ENCODE peak calls at places on chromosomes 11 and 22, in six cellular contexts. One of them, this sample, is unnamed.

GRCh38 chr11:61417670-61418069 is 12.1 kb downstream of the CPSF7 start:
- DNase-seq in HFF-Myc: no peak
- DNase-seq in hepatocyte: no peak
- DNase-seq in CD4-positive, alpha-beta memory T cell: no peak
- DNase-seq in lower leg skin: no peak
- DNase-seq in IMR-90: peak; percentile 30
- DNase-seq in this sample: no peak

GRCh38 chr22:40628354-40629042 is 8.0 kb downstream of the MRTFA start:
- DNase-seq in HFF-Myc: no peak
- DNase-seq in hepatocyte: no peak
- DNase-seq in CD4-positive, alpha-beta memory T cell: no peak
- DNase-seq in lower leg skin: no peak
- DNase-seq in IMR-90: peak; percentile 61
- DNase-seq in this sample: no peak

GRCh38 chr11:113549061-113549460 is 73.9 kb upstream of the DRD2 start:
- DNase-seq in HFF-Myc: no peak
- DNase-seq in hepatocyte: no peak
- DNase-seq in CD4-positive, alpha-beta memory T cell: no peak
- DNase-seq in lower leg skin: no peak
- DNase-seq in IMR-90: no peak
- DNase-seq in this sample: no peak

GRCh38 chr11:22133785-22134184 is 59.1 kb upstream of the ANO5 start:
- DNase-seq in HFF-Myc: no peak
- DNase-seq in hepatocyte: no peak
- DNase-seq in CD4-positive, alpha-beta memory T cell: no peak
- DNase-seq in lower leg skin: no peak
- DNase-seq in IMR-90: no peak
- DNase-seq in this sample: no peak

GRCh38 chr11:1119282-1120146 is 38.2 kb upstream of the MUC5AC start:
- DNase-seq in HFF-Myc: no peak
- DNase-seq in hepatocyte: no peak
- DNase-seq in CD4-positive, alpha-beta memory T cell: no peak
- DNase-seq in lower leg skin: no peak
- DNase-seq in IMR-90: no peak
- DNase-seq in this sample: no peak

GRCh38 chr22:37392929-37393328 is 34.4 kb downstream of the ELFN2 start:
- DNase-seq in HFF-Myc: no peak
- DNase-seq in hepatocyte: no peak
- DNase-seq in CD4-positive, alpha-beta memory T cell: no peak
- DNase-seq in lower leg skin: no peak
- DNase-seq in IMR-90: no peak
- DNase-seq in this sample: no peak

GRCh38 chr22:29144786-29145160 is 60.9 kb upstream of the EMID1 start:
- DNase-seq in HFF-Myc: no peak
- DNase-seq in hepatocyte: no peak
- DNase-seq in CD4-positive, alpha-beta memory T cell: no peak
- DNase-seq in lower leg skin: no peak
- DNase-seq in IMR-90: no peak
- DNase-seq in this sample: no peak

GRCh38 chr22:36463783-36464184 is 17.7 kb downstream of the TXN2 start:
- DNase-seq in HFF-Myc: no peak
- DNase-seq in hepatocyte: no peak
- DNase-seq in CD4-positive, alpha-beta memory T cell: no peak
- DNase-seq in lower leg skin: no peak
- DNase-seq in IMR-90: no peak
- DNase-seq in this sample: no peak

GRCh38 chr22:45262195-45262930 is 21.7 kb upstream of the KIAA0930 start:
- DNase-seq in HFF-Myc: no peak
- DNase-seq in hepatocyte: no peak
- DNase-seq in CD4-positive, alpha-beta memory T cell: no peak
- DNase-seq in lower leg skin: no peak
- DNase-seq in IMR-90: no peak
- DNase-seq in this sample: no peak

GRCh38 chr11:82732734-82733443 is 775 bp downstream of the FAM181B start:
- DNase-seq in HFF-Myc: no peak
- DNase-seq in hepatocyte: peak; percentile 51
- DNase-seq in CD4-positive, alpha-beta memory T cell: peak; percentile 4
- DNase-seq in lower leg skin: no peak
- DNase-seq in IMR-90: no peak
- DNase-seq in this sample: no peak

GRCh38 chr11:299951-300735 is 817 bp upstream of the IFITM5 start:
- DNase-seq in HFF-Myc: no peak
- DNase-seq in hepatocyte: peak; percentile 61
- DNase-seq in CD4-positive, alpha-beta memory T cell: no peak
- DNase-seq in lower leg skin: no peak
- DNase-seq in IMR-90: peak; percentile 28
- DNase-seq in this sample: no peak

GRCh38 chr22:32858121-32858703 is 56.7 kb downstream of the TIMP3 start:
- DNase-seq in HFF-Myc: no peak
- DNase-seq in hepatocyte: no peak
- DNase-seq in CD4-positive, alpha-beta memory T cell: no peak
- DNase-seq in lower leg skin: no peak
- DNase-seq in IMR-90: no peak
- DNase-seq in this sample: no peak

GRCh38 chr22:44202261-44202789 is 21.6 kb downstream of the PARVG start:
- DNase-seq in HFF-Myc: no peak
- DNase-seq in hepatocyte: peak; percentile 48
- DNase-seq in CD4-positive, alpha-beta memory T cell: no peak
- DNase-seq in lower leg skin: no peak
- DNase-seq in IMR-90: peak; percentile 90
- DNase-seq in this sample: peak; percentile 44

GRCh38 chr11:69819541-69820070 is 390 bp upstream of the FGF3 start:
- DNase-seq in HFF-Myc: no peak
- DNase-seq in hepatocyte: no peak
- DNase-seq in CD4-positive, alpha-beta memory T cell: no peak
- DNase-seq in lower leg skin: no peak
- DNase-seq in IMR-90: no peak
- DNase-seq in this sample: no peak

GRCh38 chr11:1486054-1486825 is at the start of gene MOB2:
- DNase-seq in HFF-Myc: no peak
- DNase-seq in hepatocyte: no peak
- DNase-seq in CD4-positive, alpha-beta memory T cell: peak; percentile 17
- DNase-seq in lower leg skin: no peak
- DNase-seq in IMR-90: peak; percentile 4
- DNase-seq in this sample: no peak

GRCh38 chr22:45672564-45673481 is 1.2 kb downstream of the ATXN10 start:
- DNase-seq in HFF-Myc: no peak
- DNase-seq in hepatocyte: no peak
- DNase-seq in CD4-positive, alpha-beta memory T cell: no peak
- DNase-seq in lower leg skin: no peak
- DNase-seq in IMR-90: no peak
- DNase-seq in this sample: no peak

GRCh38 chr11:5102246-5102645 is 32.9 kb downstream of the OR52E1 start:
- DNase-seq in HFF-Myc: no peak
- DNase-seq in hepatocyte: no peak
- DNase-seq in CD4-positive, alpha-beta memory T cell: no peak
- DNase-seq in lower leg skin: no peak
- DNase-seq in IMR-90: no peak
- DNase-seq in this sample: no peak

GRCh38 chr11:43547900-43548381 is 132.6 kb upstream of the HSD17B12 start:
- DNase-seq in HFF-Myc: no peak
- DNase-seq in hepatocyte: peak; percentile 68
- DNase-seq in CD4-positive, alpha-beta memory T cell: no peak
- DNase-seq in lower leg skin: no peak
- DNase-seq in IMR-90: no peak
- DNase-seq in this sample: no peak

GRCh38 chr11:125768256-125769046 is 10.2 kb downstream of the PATE2 start:
- DNase-seq in HFF-Myc: no peak
- DNase-seq in hepatocyte: no peak
- DNase-seq in CD4-positive, alpha-beta memory T cell: no peak
- DNase-seq in lower leg skin: no peak
- DNase-seq in IMR-90: no peak
- DNase-seq in this sample: no peak

GRCh38 chr11:83508804-83509203 is 222.6 kb upstream of the CCDC90B start:
- DNase-seq in HFF-Myc: no peak
- DNase-seq in hepatocyte: peak; percentile 79
- DNase-seq in CD4-positive, alpha-beta memory T cell: no peak
- DNase-seq in lower leg skin: no peak
- DNase-seq in IMR-90: no peak
- DNase-seq in this sample: no peak

GRCh38 chr11:74397531-74398243 is 546 bp downstream of the PGM2L1 start:
- DNase-seq in HFF-Myc: no peak
- DNase-seq in hepatocyte: peak; percentile 59
- DNase-seq in CD4-positive, alpha-beta memory T cell: peak; percentile 65
- DNase-seq in lower leg skin: no peak
- DNase-seq in IMR-90: peak; percentile 30
- DNase-seq in this sample: no peak

GRCh38 chr11:109605006-109605405 is 183.0 kb downstream of the C11orf87 start:
- DNase-seq in HFF-Myc: no peak
- DNase-seq in hepatocyte: no peak
- DNase-seq in CD4-positive, alpha-beta memory T cell: no peak
- DNase-seq in lower leg skin: no peak
- DNase-seq in IMR-90: no peak
- DNase-seq in this sample: no peak

GRCh38 chr11:91978747-91979146 is 245.9 kb upstream of the FAT3 start:
- DNase-seq in HFF-Myc: no peak
- DNase-seq in hepatocyte: no peak
- DNase-seq in CD4-positive, alpha-beta memory T cell: no peak
- DNase-seq in lower leg skin: no peak
- DNase-seq in IMR-90: no peak
- DNase-seq in this sample: no peak

GRCh38 chr11:65855927-65856363 is 2.0 kb downstream of the CFL1 start:
- DNase-seq in HFF-Myc: no peak
- DNase-seq in hepatocyte: peak; percentile 13
- DNase-seq in CD4-positive, alpha-beta memory T cell: no peak
- DNase-seq in lower leg skin: no peak
- DNase-seq in IMR-90: no peak
- DNase-seq in this sample: no peak

GRCh38 chr11:34548278-34548677 is 34.7 kb upstream of the ELF5 start:
- DNase-seq in HFF-Myc: no peak
- DNase-seq in hepatocyte: no peak
- DNase-seq in CD4-positive, alpha-beta memory T cell: no peak
- DNase-seq in lower leg skin: no peak
- DNase-seq in IMR-90: no peak
- DNase-seq in this sample: no peak

GRCh38 chr22:24434472-24435322 is 7.3 kb downstream of the ADORA2A start:
- DNase-seq in HFF-Myc: no peak
- DNase-seq in hepatocyte: no peak
- DNase-seq in CD4-positive, alpha-beta memory T cell: peak; percentile 87
- DNase-seq in lower leg skin: no peak
- DNase-seq in IMR-90: no peak
- DNase-seq in this sample: no peak

GRCh38 chr11:19445771-19446170 is 205.0 kb upstream of the E2F8 start:
- DNase-seq in HFF-Myc: no peak
- DNase-seq in hepatocyte: no peak
- DNase-seq in CD4-positive, alpha-beta memory T cell: no peak
- DNase-seq in lower leg skin: no peak
- DNase-seq in IMR-90: no peak
- DNase-seq in this sample: no peak

GRCh38 chr22:43750751-43751150 is 61.4 kb downstream of the EFCAB6 start:
- DNase-seq in HFF-Myc: no peak
- DNase-seq in hepatocyte: no peak
- DNase-seq in CD4-positive, alpha-beta memory T cell: no peak
- DNase-seq in lower leg skin: no peak
- DNase-seq in IMR-90: no peak
- DNase-seq in this sample: no peak

GRCh38 chr11:60840711-60841430 is 1.0 kb upstream of the CCDC86 start:
- DNase-seq in HFF-Myc: peak; percentile 43
- DNase-seq in hepatocyte: no peak
- DNase-seq in CD4-positive, alpha-beta memory T cell: no peak
- DNase-seq in lower leg skin: peak; percentile 35
- DNase-seq in IMR-90: peak; percentile 94
- DNase-seq in this sample: no peak

GRCh38 chr22:21832291-21833290 is 34.9 kb downstream of the MAPK1 start:
- DNase-seq in HFF-Myc: no peak
- DNase-seq in hepatocyte: peak; percentile 15
- DNase-seq in CD4-positive, alpha-beta memory T cell: no peak
- DNase-seq in lower leg skin: no peak
- DNase-seq in IMR-90: peak; percentile 9
- DNase-seq in this sample: no peak
- H3K4me3 ChIP-seq in HFF-Myc: no peak overlapping the region
- H3K4me3 ChIP-seq in hepatocyte: no peak overlapping the region
- H3K4me3 ChIP-seq in CD4-positive, alpha-beta memory T cell: no peak overlapping the region
- H3K4me3 ChIP-seq in lower leg skin: no peak overlapping the region
- H3K4me3 ChIP-seq in IMR-90: no peak overlapping the region
- H3K4me3 ChIP-seq in this sample: no peak overlapping the region

DNA sequence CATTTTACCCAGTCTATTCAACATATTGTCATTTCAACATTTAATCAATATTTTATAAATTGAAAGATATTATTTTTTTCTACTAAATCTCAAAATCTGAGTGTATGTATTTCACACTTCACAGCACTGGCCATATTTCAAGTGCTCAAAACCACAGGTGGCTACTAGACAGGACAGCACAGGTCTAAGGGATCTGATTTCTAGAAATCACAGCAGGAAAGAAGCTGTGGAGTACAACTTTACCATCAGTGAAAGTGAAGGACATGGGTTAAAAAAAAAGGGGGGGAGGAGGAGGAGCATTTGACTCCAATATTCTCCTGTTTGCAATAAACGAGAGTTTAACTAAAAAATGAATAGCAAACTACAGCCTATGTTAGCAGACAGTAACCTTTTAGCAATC is 4.5 kb downstream of the PRDM10 start:
- DNase-seq in HFF-Myc: no peak
- DNase-seq in hepatocyte: no peak
- DNase-seq in CD4-positive, alpha-beta memory T cell: no peak
- DNase-seq in lower leg skin: no peak
- DNase-seq in IMR-90: no peak
- DNase-seq in this sample: no peak
- H3K4me3 ChIP-seq in HFF-Myc: no peak overlapping the region
- H3K4me3 ChIP-seq in hepatocyte: no peak overlapping the region
- H3K4me3 ChIP-seq in CD4-positive, alpha-beta memory T cell: no peak overlapping the region
- H3K4me3 ChIP-seq in lower leg skin: no peak overlapping the region
- H3K4me3 ChIP-seq in IMR-90: no peak overlapping the region
- H3K4me3 ChIP-seq in this sample: no peak overlapping the region

DNA sequence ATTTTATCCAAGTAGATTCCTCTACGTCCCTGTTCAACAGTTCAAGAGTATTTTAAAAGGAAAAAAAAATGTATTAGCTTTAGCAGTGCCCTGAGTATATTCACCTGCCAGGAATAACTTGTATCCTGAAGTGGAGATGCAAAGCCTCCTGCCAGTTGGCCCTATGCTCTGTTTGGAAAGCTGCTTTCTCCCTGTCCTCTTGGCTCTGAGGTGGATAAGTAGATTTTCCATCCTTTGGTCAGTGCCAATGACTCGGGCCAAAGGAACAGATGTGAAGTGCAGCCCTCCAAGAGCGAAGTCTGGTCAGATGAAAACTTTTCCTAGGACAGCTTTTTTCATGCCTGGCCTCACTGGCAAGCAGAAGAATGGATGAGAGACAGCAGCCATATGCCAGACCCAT is 839.9 kb upstream of the TENM4 start:
- DNase-seq in HFF-Myc: no peak
- DNase-seq in hepatocyte: no peak
- DNase-seq in CD4-positive, alpha-beta memory T cell: no peak
- DNase-seq in lower leg skin: no peak
- DNase-seq in IMR-90: no peak
- DNase-seq in this sample: no peak
- H3K4me3 ChIP-seq in HFF-Myc: no peak overlapping the region
- H3K4me3 ChIP-seq in hepatocyte: no peak overlapping the region
- H3K4me3 ChIP-seq in CD4-positive, alpha-beta memory T cell: no peak overlapping the region
- H3K4me3 ChIP-seq in lower leg skin: no peak overlapping the region
- H3K4me3 ChIP-seq in IMR-90: no peak overlapping the region
- H3K4me3 ChIP-seq in this sample: no peak overlapping the region

DNA sequence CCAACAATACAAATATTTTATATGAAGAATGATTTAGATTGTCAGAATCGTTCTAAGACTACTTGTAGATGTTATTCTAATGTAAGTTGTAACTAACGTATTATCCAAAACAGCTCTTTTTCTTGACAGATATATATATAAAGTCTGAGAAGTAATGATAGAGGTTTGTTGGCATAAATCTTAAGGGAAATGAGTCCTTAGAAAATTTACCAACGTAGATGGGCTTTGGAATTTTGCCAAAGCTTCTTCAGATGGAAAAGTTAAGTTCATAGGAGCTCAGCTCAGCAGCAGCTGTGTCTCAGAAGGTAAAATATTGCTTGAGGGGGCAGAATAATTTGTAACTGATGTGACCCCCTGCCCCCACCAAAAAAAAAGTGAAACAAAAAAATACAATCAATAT is 66.7 kb downstream of the BID start:
- DNase-seq in HFF-Myc: no peak
- DNase-seq in hepatocyte: no peak
- DNase-seq in CD4-positive, alpha-beta memory T cell: no peak
- DNase-seq in lower leg skin: no peak
- DNase-seq in IMR-90: no peak
- DNase-seq in this sample: no peak
- H3K4me3 ChIP-seq in HFF-Myc: peak overlapping the region; percentile 26
- H3K4me3 ChIP-seq in hepatocyte: no peak overlapping the region
- H3K4me3 ChIP-seq in CD4-positive, alpha-beta memory T cell: no peak overlapping the region
- H3K4me3 ChIP-seq in lower leg skin: no peak overlapping the region
- H3K4me3 ChIP-seq in IMR-90: peak overlapping the region; percentile 34
- H3K4me3 ChIP-seq in this sample: peak overlapping the region; percentile 63

This sample was measured in SK-N-MC.